ENCODE peak calls at places on chromosomes 2 and 18, in eight cellular contexts. Y is chondrocyte, M is NCI-H1105 treated with DMSO at 0.1 percent for 48 hours, P is BE2C, J is hippocampal formation, H is DMS153, I is NCI-H774, A is iris pigment epithelial cell. L is an unnamed sample.

GRCh38 chr2:47569658-47570398 is 166.9 kb downstream of the MSH2 start:
- DNase-seq in Y (no peak), M (peak; percentile 27), P (peak; percentile 24), J (no peak), H (no peak), I (peak; percentile 18), A (peak; percentile 35), L (no peak)

GRCh38 chr18:65749881-65750280 is 931 bp upstream of the CDH7 start:
- DNase-seq in Y (no peak), M (no peak), P (no peak), J (no peak), H (no peak), I (no peak), A (no peak), L (no peak)

GRCh38 chr2:152566034-152566727 is 151.1 kb downstream of the PRPF40A start:
- DNase-seq in Y (no peak), M (no peak), P (no peak), J (no peak), H (no peak), I (no peak), A (no peak), L (no peak)

GRCh38 chr2:120707816-120708215 is 27.9 kb upstream of the GLI2 start:
- DNase-seq in Y (no peak), M (no peak), P (no peak), J (no peak), H (no peak), I (no peak), A (no peak), L (no peak)

GRCh38 chr18:37617623-37618022 is 52.0 kb upstream of the CELF4 start:
- DNase-seq in Y (no peak), M (no peak), P (no peak), J (no peak), H (no peak), I (no peak), A (no peak), L (no peak)

GRCh38 chr2:20422679-20423271 is 24.1 kb upstream of the RHOB start:
- DNase-seq in Y (no peak), M (no peak), P (no peak), J (no peak), H (no peak), I (no peak), A (peak; percentile 11), L (no peak)

GRCh38 chr18:56003651-56004050 is 415.7 kb upstream of the TCF4 start:
- DNase-seq in Y (no peak), M (no peak), P (no peak), J (no peak), H (no peak), I (no peak), A (no peak), L (no peak)

GRCh38 chr18:2758309-2758708 is 88.5 kb upstream of the EMILIN2 start:
- DNase-seq in Y (no peak), M (no peak), P (no peak), J (no peak), H (no peak), I (no peak), A (no peak), L (no peak)

GRCh38 chr18:35713545-35713944 is 132.0 kb downstream of the GALNT1 start:
- DNase-seq in Y (no peak), M (no peak), P (no peak), J (no peak), H (no peak), I (no peak), A (peak; percentile 51), L (no peak)

GRCh38 chr2:169139993-169140767 is 70.8 kb downstream of the DHRS9 start:
- DNase-seq in Y (no peak), M (no peak), P (no peak), J (no peak), H (no peak), I (no peak), A (no peak), L (no peak)

GRCh38 chr2:222033541-222033940 is 265.3 kb downstream of the PAX3 start:
- DNase-seq in Y (no peak), M (no peak), P (no peak), J (no peak), H (no peak), I (no peak), A (peak; percentile 79), L (no peak)

GRCh38 chr2:236345081-236345714 is 81.0 kb upstream of the ASB18 start:
- DNase-seq in Y (no peak), M (no peak), P (no peak), J (no peak), H (no peak), I (no peak), A (no peak), L (no peak)